ENCODE peak calls at places on chromosomes 7 and 10, in ten cellular contexts. One of them, this sample, is unnamed.

GRCh38 chr10:43396928-43397624 is 11.9 kb downstream of the HNRNPF start:
- DNase-seq in stimulated activated CD4-positive, alpha-beta T cell treated with anti-CD3 and anti-CD28 coated beads, Interleukin-1b, Interleukin-23, amount 100 ng/mL, for 1 hour: peak; percentile 48
- DNase-seq in effector CD4-positive, alpha-beta T cell: peak; percentile 65
- DNase-seq in adrenal gland: peak; percentile 92
- DNase-seq in suprapubic skin: peak; percentile 96
- DNase-seq in fibroblast of the aortic adventitia: peak; percentile 63
- DNase-seq in neural crest cell: peak; percentile 64
- DNase-seq in H9: peak; percentile 93
- DNase-seq in neural progenitor cell: peak; percentile 90
- DNase-seq in C1 segment of cervical spinal cord: peak; percentile 87
- DNase-seq in this sample: peak; percentile 97

GRCh38 chr10:132307823-132308587 is at the start of gene STK32C:
- DNase-seq in neural progenitor cell: peak; percentile 97
- DNase-seq in suprapubic skin: peak; percentile 92
- DNase-seq in fibroblast of the aortic adventitia: peak; percentile 85
- DNase-seq in adrenal gland: peak; percentile 92
- DNase-seq in C1 segment of cervical spinal cord: peak; percentile 90
- DNase-seq in H9: peak; percentile 94
- DNase-seq in stimulated activated CD4-positive, alpha-beta T cell treated with anti-CD3 and anti-CD28 coated beads, Interleukin-1b, Interleukin-23, amount 100 ng/mL, for 1 hour: peak; percentile 86
- DNase-seq in neural crest cell: peak; percentile 79
- DNase-seq in effector CD4-positive, alpha-beta T cell: peak; percentile 85
- DNase-seq in this sample: peak; percentile 93

GRCh38 chr7:129950191-129950940 is 2.4 kb downstream of the UBE2H start:
- DNase-seq in neural progenitor cell: peak; percentile 73
- DNase-seq in neural crest cell: no peak
- DNase-seq in adrenal gland: no peak
- DNase-seq in C1 segment of cervical spinal cord: peak; percentile 17
- DNase-seq in suprapubic skin: no peak
- DNase-seq in effector CD4-positive, alpha-beta T cell: no peak
- DNase-seq in H9: no peak
- DNase-seq in fibroblast of the aortic adventitia: peak; percentile 38
- DNase-seq in stimulated activated CD4-positive, alpha-beta T cell treated with anti-CD3 and anti-CD28 coated beads, Interleukin-1b, Interleukin-23, amount 100 ng/mL, for 1 hour: no peak
- DNase-seq in this sample: no peak

GRCh38 chr7:158812684-158813083 is 16.6 kb downstream of the ESYT2 start:
- DNase-seq in fibroblast of the aortic adventitia: no peak
- DNase-seq in effector CD4-positive, alpha-beta T cell: peak; percentile 69
- DNase-seq in neural progenitor cell: no peak
- DNase-seq in neural crest cell: no peak
- DNase-seq in suprapubic skin: no peak
- DNase-seq in C1 segment of cervical spinal cord: no peak
- DNase-seq in stimulated activated CD4-positive, alpha-beta T cell treated with anti-CD3 and anti-CD28 coated beads, Interleukin-1b, Interleukin-23, amount 100 ng/mL, for 1 hour: no peak
- DNase-seq in H9: no peak
- DNase-seq in adrenal gland: no peak
- DNase-seq in this sample: no peak

GRCh38 chr10:91054325-91054724 is 133.4 kb upstream of the ANKRD1 start:
- DNase-seq in adrenal gland: no peak
- DNase-seq in fibroblast of the aortic adventitia: peak; percentile 62
- DNase-seq in C1 segment of cervical spinal cord: no peak
- DNase-seq in neural progenitor cell: peak; percentile 72
- DNase-seq in stimulated activated CD4-positive, alpha-beta T cell treated with anti-CD3 and anti-CD28 coated beads, Interleukin-1b, Interleukin-23, amount 100 ng/mL, for 1 hour: no peak
- DNase-seq in effector CD4-positive, alpha-beta T cell: no peak
- DNase-seq in neural crest cell: no peak
- DNase-seq in suprapubic skin: no peak
- DNase-seq in H9: no peak
- DNase-seq in this sample: no peak

GRCh38 chr7:39073432-39073831 is 95.7 kb downstream of the POU6F2 start:
- DNase-seq in stimulated activated CD4-positive, alpha-beta T cell treated with anti-CD3 and anti-CD28 coated beads, Interleukin-1b, Interleukin-23, amount 100 ng/mL, for 1 hour: no peak
- DNase-seq in effector CD4-positive, alpha-beta T cell: no peak
- DNase-seq in fibroblast of the aortic adventitia: no peak
- DNase-seq in adrenal gland: no peak
- DNase-seq in suprapubic skin: no peak
- DNase-seq in C1 segment of cervical spinal cord: no peak
- DNase-seq in H9: peak; percentile 35
- DNase-seq in neural crest cell: peak; percentile 22
- DNase-seq in neural progenitor cell: peak; percentile 71
- DNase-seq in this sample: no peak

GRCh38 chr7:75638607-75639070 is 100.1 kb downstream of the HIP1 start:
- DNase-seq in C1 segment of cervical spinal cord: peak; percentile 29
- DNase-seq in neural crest cell: peak; percentile 51
- DNase-seq in neural progenitor cell: peak; percentile 89
- DNase-seq in stimulated activated CD4-positive, alpha-beta T cell treated with anti-CD3 and anti-CD28 coated beads, Interleukin-1b, Interleukin-23, amount 100 ng/mL, for 1 hour: no peak
- DNase-seq in adrenal gland: peak; percentile 58
- DNase-seq in effector CD4-positive, alpha-beta T cell: no peak
- DNase-seq in suprapubic skin: peak; percentile 84
- DNase-seq in fibroblast of the aortic adventitia: peak; percentile 30
- DNase-seq in H9: peak; percentile 60
- DNase-seq in this sample: peak; percentile 53

GRCh38 chr7:101970047-101970585 is 152.7 kb downstream of the CUX1 start:
- DNase-seq in stimulated activated CD4-positive, alpha-beta T cell treated with anti-CD3 and anti-CD28 coated beads, Interleukin-1b, Interleukin-23, amount 100 ng/mL, for 1 hour: no peak
- DNase-seq in effector CD4-positive, alpha-beta T cell: no peak
- DNase-seq in H9: no peak
- DNase-seq in suprapubic skin: no peak
- DNase-seq in neural crest cell: no peak
- DNase-seq in neural progenitor cell: no peak
- DNase-seq in fibroblast of the aortic adventitia: no peak
- DNase-seq in adrenal gland: no peak
- DNase-seq in C1 segment of cervical spinal cord: no peak
- DNase-seq in this sample: no peak

GRCh38 chr10:94194256-94194655 is 168.5 kb downstream of the NOC3L start:
- DNase-seq in effector CD4-positive, alpha-beta T cell: no peak
- DNase-seq in stimulated activated CD4-positive, alpha-beta T cell treated with anti-CD3 and anti-CD28 coated beads, Interleukin-1b, Interleukin-23, amount 100 ng/mL, for 1 hour: no peak
- DNase-seq in adrenal gland: no peak
- DNase-seq in neural progenitor cell: no peak
- DNase-seq in suprapubic skin: no peak
- DNase-seq in fibroblast of the aortic adventitia: peak; percentile 53
- DNase-seq in C1 segment of cervical spinal cord: no peak
- DNase-seq in neural crest cell: no peak
- DNase-seq in H9: no peak
- DNase-seq in this sample: no peak

GRCh38 chr7:80950550-80950967 is 31.7 kb upstream of the SEMA3C start:
- DNase-seq in fibroblast of the aortic adventitia: peak; percentile 50
- DNase-seq in suprapubic skin: no peak
- DNase-seq in effector CD4-positive, alpha-beta T cell: no peak
- DNase-seq in C1 segment of cervical spinal cord: no peak
- DNase-seq in stimulated activated CD4-positive, alpha-beta T cell treated with anti-CD3 and anti-CD28 coated beads, Interleukin-1b, Interleukin-23, amount 100 ng/mL, for 1 hour: no peak
- DNase-seq in adrenal gland: no peak
- DNase-seq in H9: no peak
- DNase-seq in neural crest cell: no peak
- DNase-seq in neural progenitor cell: no peak
- DNase-seq in this sample: no peak

GRCh38 chr7:7654964-7655363 is 14.4 kb downstream of the UMAD1 start:
- DNase-seq in adrenal gland: no peak
- DNase-seq in stimulated activated CD4-positive, alpha-beta T cell treated with anti-CD3 and anti-CD28 coated beads, Interleukin-1b, Interleukin-23, amount 100 ng/mL, for 1 hour: no peak
- DNase-seq in suprapubic skin: no peak
- DNase-seq in fibroblast of the aortic adventitia: no peak
- DNase-seq in H9: no peak
- DNase-seq in C1 segment of cervical spinal cord: no peak
- DNase-seq in effector CD4-positive, alpha-beta T cell: no peak
- DNase-seq in neural crest cell: no peak
- DNase-seq in neural progenitor cell: no peak
- DNase-seq in this sample: no peak

GRCh38 chr10:86224354-86225097 is 142.1 kb downstream of the GRID1 start:
- DNase-seq in fibroblast of the aortic adventitia: no peak
- DNase-seq in adrenal gland: no peak
- DNase-seq in C1 segment of cervical spinal cord: no peak
- DNase-seq in neural progenitor cell: no peak
- DNase-seq in neural crest cell: no peak
- DNase-seq in H9: no peak
- DNase-seq in suprapubic skin: no peak
- DNase-seq in stimulated activated CD4-positive, alpha-beta T cell treated with anti-CD3 and anti-CD28 coated beads, Interleukin-1b, Interleukin-23, amount 100 ng/mL, for 1 hour: no peak
- DNase-seq in effector CD4-positive, alpha-beta T cell: no peak
- DNase-seq in this sample: no peak

GRCh38 chr10:71531485-71532446 is 135.0 kb downstream of the CDH23 start:
- DNase-seq in C1 segment of cervical spinal cord: no peak
- DNase-seq in suprapubic skin: no peak
- DNase-seq in adrenal gland: no peak
- DNase-seq in neural progenitor cell: peak; percentile 49
- DNase-seq in effector CD4-positive, alpha-beta T cell: no peak
- DNase-seq in H9: no peak
- DNase-seq in neural crest cell: no peak
- DNase-seq in fibroblast of the aortic adventitia: no peak
- DNase-seq in stimulated activated CD4-positive, alpha-beta T cell treated with anti-CD3 and anti-CD28 coated beads, Interleukin-1b, Interleukin-23, amount 100 ng/mL, for 1 hour: no peak
- DNase-seq in this sample: no peak

GRCh38 chr7:30171753-30172447 is 37.1 kb downstream of the MTURN start:
- DNase-seq in effector CD4-positive, alpha-beta T cell: no peak
- DNase-seq in fibroblast of the aortic adventitia: no peak
- DNase-seq in adrenal gland: no peak
- DNase-seq in neural progenitor cell: no peak
- DNase-seq in stimulated activated CD4-positive, alpha-beta T cell treated with anti-CD3 and anti-CD28 coated beads, Interleukin-1b, Interleukin-23, amount 100 ng/mL, for 1 hour: no peak
- DNase-seq in C1 segment of cervical spinal cord: no peak
- DNase-seq in suprapubic skin: no peak
- DNase-seq in neural crest cell: no peak
- DNase-seq in H9: no peak
- DNase-seq in this sample: no peak

GRCh38 chr7:16106300-16106699 is 315.0 kb downstream of the CRPPA start:
- DNase-seq in adrenal gland: no peak
- DNase-seq in neural progenitor cell: no peak
- DNase-seq in fibroblast of the aortic adventitia: no peak
- DNase-seq in C1 segment of cervical spinal cord: no peak
- DNase-seq in stimulated activated CD4-positive, alpha-beta T cell treated with anti-CD3 and anti-CD28 coated beads, Interleukin-1b, Interleukin-23, amount 100 ng/mL, for 1 hour: no peak
- DNase-seq in effector CD4-positive, alpha-beta T cell: no peak
- DNase-seq in suprapubic skin: no peak
- DNase-seq in neural crest cell: no peak
- DNase-seq in H9: no peak
- DNase-seq in this sample: no peak

GRCh38 chr7:92841192-92841591 is 4.8 kb upstream of the CDK6 start:
- DNase-seq in C1 segment of cervical spinal cord: no peak
- DNase-seq in effector CD4-positive, alpha-beta T cell: no peak
- DNase-seq in neural crest cell: no peak
- DNase-seq in adrenal gland: no peak
- DNase-seq in H9: no peak
- DNase-seq in neural progenitor cell: no peak
- DNase-seq in stimulated activated CD4-positive, alpha-beta T cell treated with anti-CD3 and anti-CD28 coated beads, Interleukin-1b, Interleukin-23, amount 100 ng/mL, for 1 hour: no peak
- DNase-seq in fibroblast of the aortic adventitia: no peak
- DNase-seq in suprapubic skin: no peak
- DNase-seq in this sample: no peak

GRCh38 chr7:144090667-144091066 is 4.6 kb downstream of the OR2A12 start:
- DNase-seq in neural progenitor cell: no peak
- DNase-seq in fibroblast of the aortic adventitia: no peak
- DNase-seq in H9: no peak
- DNase-seq in stimulated activated CD4-positive, alpha-beta T cell treated with anti-CD3 and anti-CD28 coated beads, Interleukin-1b, Interleukin-23, amount 100 ng/mL, for 1 hour: no peak
- DNase-seq in adrenal gland: no peak
- DNase-seq in suprapubic skin: no peak
- DNase-seq in C1 segment of cervical spinal cord: no peak
- DNase-seq in effector CD4-positive, alpha-beta T cell: no peak
- DNase-seq in neural crest cell: no peak
- DNase-seq in this sample: no peak

GRCh38 chr10:49367600-49367999 is 28.3 kb downstream of the DRGX start:
- DNase-seq in neural crest cell: no peak
- DNase-seq in H9: peak; percentile 52
- DNase-seq in adrenal gland: no peak
- DNase-seq in C1 segment of cervical spinal cord: no peak
- DNase-seq in effector CD4-positive, alpha-beta T cell: no peak
- DNase-seq in suprapubic skin: peak; percentile 32
- DNase-seq in neural progenitor cell: no peak
- DNase-seq in fibroblast of the aortic adventitia: no peak
- DNase-seq in stimulated activated CD4-positive, alpha-beta T cell treated with anti-CD3 and anti-CD28 coated beads, Interleukin-1b, Interleukin-23, amount 100 ng/mL, for 1 hour: no peak
- DNase-seq in this sample: no peak

GRCh38 chr7:93160410-93160809 is 12.2 kb upstream of the SAMD9L start:
- DNase-seq in H9: no peak
- DNase-seq in neural progenitor cell: no peak
- DNase-seq in neural crest cell: no peak
- DNase-seq in effector CD4-positive, alpha-beta T cell: no peak
- DNase-seq in stimulated activated CD4-positive, alpha-beta T cell treated with anti-CD3 and anti-CD28 coated beads, Interleukin-1b, Interleukin-23, amount 100 ng/mL, for 1 hour: no peak
- DNase-seq in C1 segment of cervical spinal cord: no peak
- DNase-seq in suprapubic skin: no peak
- DNase-seq in adrenal gland: no peak
- DNase-seq in fibroblast of the aortic adventitia: peak; percentile 21
- DNase-seq in this sample: no peak

GRCh38 chr10:99368646-99369045 is 39.5 kb downstream of the CNNM1 start:
- DNase-seq in C1 segment of cervical spinal cord: no peak
- DNase-seq in H9: no peak
- DNase-seq in fibroblast of the aortic adventitia: no peak
- DNase-seq in effector CD4-positive, alpha-beta T cell: no peak
- DNase-seq in suprapubic skin: no peak
- DNase-seq in stimulated activated CD4-positive, alpha-beta T cell treated with anti-CD3 and anti-CD28 coated beads, Interleukin-1b, Interleukin-23, amount 100 ng/mL, for 1 hour: no peak
- DNase-seq in neural crest cell: no peak
- DNase-seq in adrenal gland: no peak
- DNase-seq in neural progenitor cell: no peak
- DNase-seq in this sample: no peak

GRCh38 chr10:22491480-22491879 is 146.2 kb downstream of the SPAG6 start:
- DNase-seq in fibroblast of the aortic adventitia: no peak
- DNase-seq in effector CD4-positive, alpha-beta T cell: no peak
- DNase-seq in C1 segment of cervical spinal cord: no peak
- DNase-seq in neural progenitor cell: no peak
- DNase-seq in suprapubic skin: no peak
- DNase-seq in neural crest cell: no peak
- DNase-seq in stimulated activated CD4-positive, alpha-beta T cell treated with anti-CD3 and anti-CD28 coated beads, Interleukin-1b, Interleukin-23, amount 100 ng/mL, for 1 hour: no peak
- DNase-seq in adrenal gland: no peak
- DNase-seq in H9: no peak
- DNase-seq in this sample: no peak

GRCh38 chr10:72336259-72337038 is 18.3 kb downstream of the DNAJB12 start:
- DNase-seq in effector CD4-positive, alpha-beta T cell: no peak
- DNase-seq in neural progenitor cell: no peak
- DNase-seq in suprapubic skin: no peak
- DNase-seq in stimulated activated CD4-positive, alpha-beta T cell treated with anti-CD3 and anti-CD28 coated beads, Interleukin-1b, Interleukin-23, amount 100 ng/mL, for 1 hour: no peak
- DNase-seq in adrenal gland: no peak
- DNase-seq in fibroblast of the aortic adventitia: no peak
- DNase-seq in C1 segment of cervical spinal cord: no peak
- DNase-seq in neural crest cell: no peak
- DNase-seq in H9: no peak
- DNase-seq in this sample: no peak

GRCh38 chr7:94258856-94259255 is 135.8 kb upstream of the COL1A2 start:
- DNase-seq in fibroblast of the aortic adventitia: no peak
- DNase-seq in neural progenitor cell: peak; percentile 35
- DNase-seq in adrenal gland: no peak
- DNase-seq in stimulated activated CD4-positive, alpha-beta T cell treated with anti-CD3 and anti-CD28 coated beads, Interleukin-1b, Interleukin-23, amount 100 ng/mL, for 1 hour: no peak
- DNase-seq in C1 segment of cervical spinal cord: no peak
- DNase-seq in effector CD4-positive, alpha-beta T cell: no peak
- DNase-seq in H9: peak; percentile 68
- DNase-seq in suprapubic skin: no peak
- DNase-seq in neural crest cell: no peak
- DNase-seq in this sample: no peak

GRCh38 chr10:11282156-11282555 is 264.5 kb downstream of the CELF2 start:
- DNase-seq in stimulated activated CD4-positive, alpha-beta T cell treated with anti-CD3 and anti-CD28 coated beads, Interleukin-1b, Interleukin-23, amount 100 ng/mL, for 1 hour: no peak
- DNase-seq in neural progenitor cell: no peak
- DNase-seq in H9: no peak
- DNase-seq in fibroblast of the aortic adventitia: no peak
- DNase-seq in effector CD4-positive, alpha-beta T cell: no peak
- DNase-seq in C1 segment of cervical spinal cord: no peak
- DNase-seq in suprapubic skin: no peak
- DNase-seq in neural crest cell: no peak
- DNase-seq in adrenal gland: no peak
- DNase-seq in this sample: no peak

GRCh38 chr7:39709768-39710291 is 86.5 kb downstream of the RALA start:
- DNase-seq in neural progenitor cell: peak; percentile 68
- DNase-seq in stimulated activated CD4-positive, alpha-beta T cell treated with anti-CD3 and anti-CD28 coated beads, Interleukin-1b, Interleukin-23, amount 100 ng/mL, for 1 hour: no peak
- DNase-seq in C1 segment of cervical spinal cord: no peak
- DNase-seq in neural crest cell: no peak
- DNase-seq in adrenal gland: peak; percentile 36
- DNase-seq in fibroblast of the aortic adventitia: peak; percentile 95
- DNase-seq in effector CD4-positive, alpha-beta T cell: no peak
- DNase-seq in suprapubic skin: no peak
- DNase-seq in H9: no peak
- DNase-seq in this sample: no peak

GRCh38 chr10:114970515-114970914 is 32.5 kb downstream of the TRUB1 start:
- DNase-seq in H9: peak; percentile 34
- DNase-seq in neural crest cell: no peak
- DNase-seq in effector CD4-positive, alpha-beta T cell: no peak
- DNase-seq in adrenal gland: peak; percentile 35
- DNase-seq in suprapubic skin: no peak
- DNase-seq in fibroblast of the aortic adventitia: no peak
- DNase-seq in C1 segment of cervical spinal cord: no peak
- DNase-seq in neural progenitor cell: peak; percentile 23
- DNase-seq in stimulated activated CD4-positive, alpha-beta T cell treated with anti-CD3 and anti-CD28 coated beads, Interleukin-1b, Interleukin-23, amount 100 ng/mL, for 1 hour: no peak
- DNase-seq in this sample: no peak

GRCh38 chr7:49638166-49638565 is 135.3 kb upstream of the VWC2 start:
- DNase-seq in neural crest cell: no peak
- DNase-seq in fibroblast of the aortic adventitia: no peak
- DNase-seq in adrenal gland: no peak
- DNase-seq in C1 segment of cervical spinal cord: no peak
- DNase-seq in suprapubic skin: no peak
- DNase-seq in stimulated activated CD4-positive, alpha-beta T cell treated with anti-CD3 and anti-CD28 coated beads, Interleukin-1b, Interleukin-23, amount 100 ng/mL, for 1 hour: no peak
- DNase-seq in H9: peak; percentile 36
- DNase-seq in effector CD4-positive, alpha-beta T cell: no peak
- DNase-seq in neural progenitor cell: no peak
- DNase-seq in this sample: no peak

GRCh38 chr10:89738551-89739209 is 37.3 kb downstream of the KIF20B start:
- DNase-seq in effector CD4-positive, alpha-beta T cell: no peak
- DNase-seq in suprapubic skin: no peak
- DNase-seq in C1 segment of cervical spinal cord: no peak
- DNase-seq in fibroblast of the aortic adventitia: no peak
- DNase-seq in neural crest cell: no peak
- DNase-seq in stimulated activated CD4-positive, alpha-beta T cell treated with anti-CD3 and anti-CD28 coated beads, Interleukin-1b, Interleukin-23, amount 100 ng/mL, for 1 hour: no peak
- DNase-seq in neural progenitor cell: no peak
- DNase-seq in H9: no peak
- DNase-seq in adrenal gland: no peak
- DNase-seq in this sample: no peak

This sample was measured in Peyer's patch.